ENCODE peak calls at places on chromosomes 16 and 17, in six cellular contexts. One of them, this sample, is unnamed.
A peak's percentile ranks its signal among the peaks of the same experiment; 100 is the strongest.

GRCh38 chr17:1420163-1420562 is 20.1 kb upstream of the YWHAE start:
- DNase-seq in H1: no peak
- DNase-seq in SK-N-SH: no peak
- DNase-seq in HCT116: no peak
- DNase-seq in GM12878: no peak
- DNase-seq in K562: no peak
- DNase-seq in this sample: no peak

GRCh38 chr16:19238386-19238785 is 47.1 kb upstream of the CLEC19A start:
- DNase-seq in H1: no peak
- DNase-seq in SK-N-SH: no peak
- DNase-seq in HCT116: no peak
- DNase-seq in GM12878: no peak
- DNase-seq in K562: no peak
- DNase-seq in this sample: no peak

GRCh38 chr17:68248199-68248825 is 469 bp downstream of the AMZ2 start:
- DNase-seq in H1: no peak
- DNase-seq in SK-N-SH: no peak
- DNase-seq in HCT116: no peak
- DNase-seq in GM12878: no peak
- DNase-seq in K562: peak; percentile 41
- DNase-seq in this sample: no peak

GRCh38 chr17:81511800-81512559 is 619 bp downstream of the ACTG1 start:
- DNase-seq in H1: no peak
- DNase-seq in SK-N-SH: no peak
- DNase-seq in HCT116: no peak
- DNase-seq in GM12878: no peak
- DNase-seq in K562: no peak
- DNase-seq in this sample: no peak

GRCh38 chr17:27520571-27521185 is 64.4 kb downstream of the KSR1 start:
- DNase-seq in H1: no peak
- DNase-seq in SK-N-SH: no peak
- DNase-seq in HCT116: no peak
- DNase-seq in GM12878: no peak
- DNase-seq in K562: no peak
- DNase-seq in this sample: no peak

GRCh38 chr16:65083181-65083845 is 38.5 kb downstream of the CDH11 start:
- DNase-seq in H1: no peak
- DNase-seq in SK-N-SH: no peak
- DNase-seq in HCT116: no peak
- DNase-seq in GM12878: no peak
- DNase-seq in K562: no peak
- DNase-seq in this sample: no peak

GRCh38 chr16:53803998-53804397 is 100.0 kb downstream of the FTO start:
- DNase-seq in H1: no peak
- DNase-seq in SK-N-SH: no peak
- DNase-seq in HCT116: no peak
- DNase-seq in GM12878: no peak
- DNase-seq in K562: no peak
- DNase-seq in this sample: no peak

GRCh38 chr17:34420254-34420766 is 57.3 kb upstream of the CCL1 start:
- DNase-seq in H1: peak; percentile 88
- DNase-seq in SK-N-SH: peak; percentile 85
- DNase-seq in HCT116: peak; percentile 40
- DNase-seq in GM12878: peak; percentile 11
- DNase-seq in K562: peak; percentile 75
- DNase-seq in this sample: peak; percentile 73

GRCh38 chr16:28193530-28194423 is 18.0 kb downstream of the XPO6 start:
- DNase-seq in H1: no peak
- DNase-seq in SK-N-SH: no peak
- DNase-seq in HCT116: no peak
- DNase-seq in GM12878: no peak
- DNase-seq in K562: no peak
- DNase-seq in this sample: no peak

GRCh38 chr16:10039220-10040096 is 142.8 kb downstream of the GRIN2A start:
- DNase-seq in H1: peak; percentile 81
- DNase-seq in SK-N-SH: peak; percentile 77
- DNase-seq in HCT116: no peak
- DNase-seq in GM12878: no peak
- DNase-seq in K562: no peak
- DNase-seq in this sample: peak; percentile 46

GRCh38 chr17:28372945-28373274 is 1.4 kb downstream of the SARM1 start:
- DNase-seq in H1: no peak
- DNase-seq in SK-N-SH: peak; percentile 45
- DNase-seq in HCT116: no peak
- DNase-seq in GM12878: no peak
- DNase-seq in K562: no peak
- DNase-seq in this sample: no peak

GRCh38 chr17:77504652-77505459 is 364.1 kb downstream of the SEC14L1 start:
- DNase-seq in H1: no peak
- DNase-seq in SK-N-SH: peak; percentile 30
- DNase-seq in HCT116: no peak
- DNase-seq in GM12878: no peak
- DNase-seq in K562: no peak
- DNase-seq in this sample: no peak

GRCh38 chr17:77537566-77537965 is 396.8 kb downstream of the SEC14L1 start:
- DNase-seq in H1: no peak
- DNase-seq in SK-N-SH: no peak
- DNase-seq in HCT116: no peak
- DNase-seq in GM12878: no peak
- DNase-seq in K562: no peak
- DNase-seq in this sample: no peak

GRCh38 chr17:62807812-62808575 is at the start of gene MARCHF10:
- DNase-seq in H1: peak; percentile 78
- DNase-seq in SK-N-SH: peak; percentile 68
- DNase-seq in HCT116: no peak
- DNase-seq in GM12878: no peak
- DNase-seq in K562: peak; percentile 52
- DNase-seq in this sample: peak; percentile 72

GRCh38 chr17:79948406-79948917 is 87.2 kb downstream of the TBC1D16 start:
- DNase-seq in H1: no peak
- DNase-seq in SK-N-SH: no peak
- DNase-seq in HCT116: no peak
- DNase-seq in GM12878: no peak
- DNase-seq in K562: no peak
- DNase-seq in this sample: no peak

GRCh38 chr17:10177921-10178788 is 20.3 kb downstream of the GAS7 start:
- DNase-seq in H1: peak; percentile 54
- DNase-seq in SK-N-SH: no peak
- DNase-seq in HCT116: no peak
- DNase-seq in GM12878: no peak
- DNase-seq in K562: no peak
- DNase-seq in this sample: no peak

GRCh38 chr17:34117811-34118210 is 137.3 kb upstream of the CCL2 start:
- DNase-seq in H1: no peak
- DNase-seq in SK-N-SH: no peak
- DNase-seq in HCT116: no peak
- DNase-seq in GM12878: no peak
- DNase-seq in K562: no peak
- DNase-seq in this sample: no peak

GRCh38 chr17:58684003-58684402 is 7.8 kb downstream of the TEX14 start:
- DNase-seq in H1: no peak
- DNase-seq in SK-N-SH: no peak
- DNase-seq in HCT116: no peak
- DNase-seq in GM12878: no peak
- DNase-seq in K562: no peak
- DNase-seq in this sample: no peak

GRCh38 chr17:79936661-79937434 is 97.6 kb upstream of the CBX4 start:
- DNase-seq in H1: no peak
- DNase-seq in SK-N-SH: no peak
- DNase-seq in HCT116: no peak
- DNase-seq in GM12878: no peak
- DNase-seq in K562: no peak
- DNase-seq in this sample: no peak

DNA sequence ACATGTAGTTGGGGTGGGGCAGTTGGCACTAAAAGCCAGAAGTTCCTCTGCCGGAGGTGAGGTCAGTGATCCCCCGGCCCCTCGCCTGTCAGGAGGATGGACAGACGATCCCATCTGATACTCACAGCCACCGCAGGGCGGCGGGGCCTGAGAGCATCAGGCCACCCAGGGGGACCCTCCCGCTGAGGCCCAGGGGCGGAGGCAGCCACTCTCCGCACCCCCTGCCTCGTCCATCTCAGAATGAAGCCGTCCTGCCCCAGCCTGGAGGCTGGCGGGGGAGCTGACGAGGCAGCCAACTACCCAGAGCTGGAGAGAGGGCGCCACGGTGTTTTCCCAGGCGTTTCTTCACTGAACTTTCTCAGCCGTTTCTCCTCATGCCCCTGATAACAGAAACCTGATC is 22.6 kb downstream of the TPSD1 start:
- DNase-seq in H1: no peak
- DNase-seq in SK-N-SH: no peak
- DNase-seq in HCT116: no peak
- DNase-seq in GM12878: no peak
- DNase-seq in K562: no peak
- DNase-seq in this sample: no peak
- TF ChIP-seq JUND in H1: no peak
- TF ChIP-seq JUND in SK-N-SH: no peak
- TF ChIP-seq JUND in HCT116: no peak
- TF ChIP-seq JUND in GM12878: no peak
- TF ChIP-seq JUND in K562: no peak
- TF ChIP-seq JUND in this sample: no peak

GRCh38 chr16:68093816-68094613 is 8.8 kb downstream of the NFATC3 start:
- DNase-seq in H1: no peak
- DNase-seq in SK-N-SH: no peak
- DNase-seq in HCT116: no peak
- DNase-seq in GM12878: no peak
- DNase-seq in K562: peak; percentile 59
- DNase-seq in this sample: peak; percentile 26
- TF ChIP-seq JUND in H1: no peak
- TF ChIP-seq JUND in SK-N-SH: no peak
- TF ChIP-seq JUND in HCT116: no peak
- TF ChIP-seq JUND in GM12878: no peak
- TF ChIP-seq JUND in K562: peak; percentile 24
- TF ChIP-seq JUND in this sample: no peak

GRCh38 chr16:22220714-22221113 is 14.6 kb downstream of the EEF2K start:
- DNase-seq in H1: no peak
- DNase-seq in SK-N-SH: no peak
- DNase-seq in HCT116: no peak
- DNase-seq in GM12878: no peak
- DNase-seq in K562: no peak
- DNase-seq in this sample: no peak
- TF ChIP-seq JUND in H1: no peak
- TF ChIP-seq JUND in SK-N-SH: no peak
- TF ChIP-seq JUND in HCT116: no peak
- TF ChIP-seq JUND in GM12878: no peak
- TF ChIP-seq JUND in K562: no peak
- TF ChIP-seq JUND in this sample: no peak

GRCh38 chr17:20206591-20206990 is 197.4 kb downstream of the SPECC1 start:
- DNase-seq in H1: no peak
- DNase-seq in SK-N-SH: no peak
- DNase-seq in HCT116: no peak
- DNase-seq in GM12878: no peak
- DNase-seq in K562: no peak
- DNase-seq in this sample: no peak

GRCh38 chr17:20207295-20207985 is 198.3 kb downstream of the SPECC1 start:
- DNase-seq in H1: no peak
- DNase-seq in SK-N-SH: no peak
- DNase-seq in HCT116: no peak
- DNase-seq in GM12878: no peak
- DNase-seq in K562: no peak
- DNase-seq in this sample: no peak

GRCh38 chr17:20205609-20206008 is 196.4 kb downstream of the SPECC1 start:
- DNase-seq in H1: no peak
- DNase-seq in SK-N-SH: no peak
- DNase-seq in HCT116: no peak
- DNase-seq in GM12878: no peak
- DNase-seq in K562: no peak
- DNase-seq in this sample: no peak

GRCh38 chr17:20203761-20204263 is 194.7 kb downstream of the SPECC1 start:
- DNase-seq in H1: no peak
- DNase-seq in SK-N-SH: no peak
- DNase-seq in HCT116: no peak
- DNase-seq in GM12878: peak; percentile 76
- DNase-seq in K562: no peak
- DNase-seq in this sample: no peak

GRCh38 chr17:20206068-20206467 is 196.9 kb downstream of the SPECC1 start:
- DNase-seq in H1: no peak
- DNase-seq in SK-N-SH: no peak
- DNase-seq in HCT116: no peak
- DNase-seq in GM12878: no peak
- DNase-seq in K562: peak; percentile 61
- DNase-seq in this sample: no peak
- TF ChIP-seq JUND in H1: no peak
- TF ChIP-seq JUND in SK-N-SH: no peak
- TF ChIP-seq JUND in HCT116: no peak
- TF ChIP-seq JUND in GM12878: no peak
- TF ChIP-seq JUND in K562: no peak
- TF ChIP-seq JUND in this sample: no peak

This sample was measured in T47D.